ENCODE peak calls at places on chromosomes 12 and 14, in nine cellular contexts. One of them, this sample, is unnamed.

GRCh38 chr12:78446555-78446954 is 418.0 kb upstream of the SYT1 start:
- DNase-seq in NCI-H345: no peak
- DNase-seq in psoas muscle: no peak
- DNase-seq in NCI-H1105: no peak
- DNase-seq in OCI-M1: no peak
- DNase-seq in AG08396: no peak
- DNase-seq in stimulated activated CD8-positive, alpha-beta memory T cell treated with anti-CD3 and anti-CD28 coated beads, Interleukin-7, amount 100 ng/mL, for 1 hour: no peak
- DNase-seq in kidney glomerular epithelial cell: no peak
- DNase-seq in iPS DF 6.9: no peak
- DNase-seq in this sample: no peak

GRCh38 chr14:44453433-44454171 is 53.5 kb downstream of the FSCB start:
- DNase-seq in NCI-H345: no peak
- DNase-seq in psoas muscle: no peak
- DNase-seq in NCI-H1105: no peak
- DNase-seq in OCI-M1: no peak
- DNase-seq in AG08396: no peak
- DNase-seq in stimulated activated CD8-positive, alpha-beta memory T cell treated with anti-CD3 and anti-CD28 coated beads, Interleukin-7, amount 100 ng/mL, for 1 hour: no peak
- DNase-seq in kidney glomerular epithelial cell: no peak
- DNase-seq in iPS DF 6.9: no peak
- DNase-seq in this sample: no peak

GRCh38 chr12:124779161-124780141 is 84.2 kb downstream of the SCARB1 start:
- DNase-seq in NCI-H345: no peak
- DNase-seq in psoas muscle: no peak
- DNase-seq in NCI-H1105: no peak
- DNase-seq in OCI-M1: no peak
- DNase-seq in AG08396: no peak
- DNase-seq in stimulated activated CD8-positive, alpha-beta memory T cell treated with anti-CD3 and anti-CD28 coated beads, Interleukin-7, amount 100 ng/mL, for 1 hour: no peak
- DNase-seq in kidney glomerular epithelial cell: no peak
- DNase-seq in iPS DF 6.9: no peak
- DNase-seq in this sample: no peak

GRCh38 chr14:76941544-76942287 is 86.8 kb downstream of the IRF2BPL start:
- DNase-seq in NCI-H345: no peak
- DNase-seq in psoas muscle: no peak
- DNase-seq in NCI-H1105: no peak
- DNase-seq in OCI-M1: no peak
- DNase-seq in AG08396: no peak
- DNase-seq in stimulated activated CD8-positive, alpha-beta memory T cell treated with anti-CD3 and anti-CD28 coated beads, Interleukin-7, amount 100 ng/mL, for 1 hour: no peak
- DNase-seq in kidney glomerular epithelial cell: no peak
- DNase-seq in iPS DF 6.9: no peak
- DNase-seq in this sample: no peak

GRCh38 chr14:101499080-101499479 is 62.2 kb upstream of the DIO3 start:
- DNase-seq in NCI-H345: no peak
- DNase-seq in psoas muscle: no peak
- DNase-seq in NCI-H1105: no peak
- DNase-seq in OCI-M1: no peak
- DNase-seq in AG08396: no peak
- DNase-seq in stimulated activated CD8-positive, alpha-beta memory T cell treated with anti-CD3 and anti-CD28 coated beads, Interleukin-7, amount 100 ng/mL, for 1 hour: no peak
- DNase-seq in kidney glomerular epithelial cell: no peak
- DNase-seq in iPS DF 6.9: no peak
- DNase-seq in this sample: no peak

GRCh38 chr14:77353469-77354141 is 23.3 kb downstream of the TMED8 start:
- DNase-seq in NCI-H345: no peak
- DNase-seq in psoas muscle: no peak
- DNase-seq in NCI-H1105: no peak
- DNase-seq in OCI-M1: no peak
- DNase-seq in AG08396: no peak
- DNase-seq in stimulated activated CD8-positive, alpha-beta memory T cell treated with anti-CD3 and anti-CD28 coated beads, Interleukin-7, amount 100 ng/mL, for 1 hour: no peak
- DNase-seq in kidney glomerular epithelial cell: no peak
- DNase-seq in iPS DF 6.9: no peak
- DNase-seq in this sample: no peak

GRCh38 chr12:75690556-75690955 is 179.1 kb upstream of the KRR1 start:
- DNase-seq in NCI-H345: no peak
- DNase-seq in psoas muscle: no peak
- DNase-seq in NCI-H1105: no peak
- DNase-seq in OCI-M1: no peak
- DNase-seq in AG08396: peak
- DNase-seq in stimulated activated CD8-positive, alpha-beta memory T cell treated with anti-CD3 and anti-CD28 coated beads, Interleukin-7, amount 100 ng/mL, for 1 hour: no peak
- DNase-seq in kidney glomerular epithelial cell: no peak
- DNase-seq in iPS DF 6.9: no peak
- DNase-seq in this sample: peak

GRCh38 chr14:55731881-55732498 is 152.0 kb downstream of the KTN1 start:
- DNase-seq in NCI-H345: peak
- DNase-seq in psoas muscle: no peak
- DNase-seq in NCI-H1105: no peak
- DNase-seq in OCI-M1: peak
- DNase-seq in AG08396: no peak
- DNase-seq in stimulated activated CD8-positive, alpha-beta memory T cell treated with anti-CD3 and anti-CD28 coated beads, Interleukin-7, amount 100 ng/mL, for 1 hour: peak
- DNase-seq in kidney glomerular epithelial cell: no peak
- DNase-seq in iPS DF 6.9: no peak
- DNase-seq in this sample: no peak

GRCh38 chr12:13024151-13024946 is 19.8 kb upstream of the FAM234B start:
- DNase-seq in NCI-H345: peak
- DNase-seq in psoas muscle: no peak
- DNase-seq in NCI-H1105: no peak
- DNase-seq in OCI-M1: peak
- DNase-seq in AG08396: peak
- DNase-seq in stimulated activated CD8-positive, alpha-beta memory T cell treated with anti-CD3 and anti-CD28 coated beads, Interleukin-7, amount 100 ng/mL, for 1 hour: no peak
- DNase-seq in kidney glomerular epithelial cell: no peak
- DNase-seq in iPS DF 6.9: no peak
- DNase-seq in this sample: peak

GRCh38 chr12:125343649-125344048 is 278.4 kb downstream of the AACS start:
- DNase-seq in NCI-H345: no peak
- DNase-seq in psoas muscle: no peak
- DNase-seq in NCI-H1105: no peak
- DNase-seq in OCI-M1: no peak
- DNase-seq in AG08396: no peak
- DNase-seq in stimulated activated CD8-positive, alpha-beta memory T cell treated with anti-CD3 and anti-CD28 coated beads, Interleukin-7, amount 100 ng/mL, for 1 hour: no peak
- DNase-seq in kidney glomerular epithelial cell: no peak
- DNase-seq in iPS DF 6.9: no peak
- DNase-seq in this sample: no peak